ENCODE peak calls at places on chromosomes 3 and 15, in nine cellular contexts. P is IMR-90; V is B cell; J is RPMI7951; A is naive thymus-derived CD8-positive, alpha-beta T cell; X is A172; I is CD8-positive, alpha-beta memory T cell; E is mucosa of gallbladder; U is T follicular helper cell. N is an unnamed sample.

GRCh38 chr3:51354172-51354571 is 30.9 kb upstream of the MANF start:
- DNase-seq in J (no peak), X (no peak), U (no peak), V (no peak), E (no peak), I (no peak), P (no peak), A (no peak), N (no peak)

GRCh38 chr3:98556164-98557130 is 24.7 kb downstream of the GPR15 start:
- DNase-seq in X (no peak), U (peak), J (peak), A (no peak), E (no peak), V (no peak), P (no peak), I (peak), N (no peak)

GRCh38 chr15:66841953-66842681 is 140.1 kb downstream of the SMAD6 start:
- DNase-seq in I (no peak), X (peak), J (peak), E (peak), U (no peak), P (peak), A (no peak), V (peak), N (peak)

GRCh38 chr3:125207507-125207906 is 5.0 kb downstream of the SLC12A8 start:
- DNase-seq in E (peak), A (no peak), J (no peak), P (no peak), V (no peak), X (no peak), U (no peak), I (no peak), N (no peak)

GRCh38 chr3:102195198-102195948 is 239.4 kb upstream of the ZPLD1 start:
- DNase-seq in I (no peak), E (peak), U (no peak), V (no peak), P (no peak), J (no peak), A (no peak), X (peak), N (no peak)

GRCh38 chr15:89690276-89691218 is at the start of the genes PEX11A and WDR93:
- DNase-seq in P (peak), J (peak), V (peak), U (peak), A (peak), X (peak), I (peak), E (peak), N (peak)

GRCh38 chr3:149657458-149657795 is 398 bp downstream of the WWTR1 start:
- DNase-seq in E (peak), I (no peak), P (peak), U (no peak), X (peak), J (peak), V (peak), A (no peak), N (no peak)

GRCh38 chr3:27354161-27354560 is 15.0 kb downstream of the NEK10 start:
- DNase-seq in E (no peak), A (no peak), V (no peak), I (no peak), X (no peak), J (no peak), U (no peak), P (no peak), N (no peak)

GRCh38 chr15:58398643-58399042 is 33.1 kb upstream of the LIPC start:
- DNase-seq in J (no peak), P (no peak), U (no peak), V (no peak), X (no peak), I (no peak), E (no peak), A (no peak), N (no peak)

GRCh38 chr3:195718477-195718984 is 2.2 kb upstream of the MUC20 start:
- DNase-seq in U (no peak), A (no peak), J (no peak), P (no peak), E (no peak), X (no peak), V (no peak), I (no peak), N (no peak)

GRCh38 chr3:120160050-120160449 is 65.8 kb upstream of the GSK3B start:
- DNase-seq in U (no peak), V (no peak), P (peak), E (peak), I (no peak), X (peak), A (no peak), J (peak), N (no peak)

N was measured in caudate nucleus.